ENCODE peak calls at places on chromosomes 12 and 14, in ten cellular contexts. P is Jurkat, Clone E6-1; K is stimulated activated CD4-positive, alpha-beta T cell treated with anti-CD3 and anti-CD28 coated beads, TNF-alpha, amount 100 ng/mL, for 1 hour; Z is aorta; Q is HFFc6; M is EL; G is T follicular helper cell; F is fibroblast of the conjunctiva; S is stimulated activated naive CD8-positive, alpha-beta T cell treated with anti-CD3 and anti-CD28 coated beads, Interleukin-15, Interleukin-2, amounts not matched to agents 100 U/mL and 50 U/mL, for 24 hours; B is fibroblast of lung. V is an unnamed sample.

GRCh38 chr14:99523661-99524050 is 42.4 kb downstream of the CCNK start:
- DNase-seq in B (no peak), Q (no peak), M (no peak), Z (peak), F (no peak), S (no peak), P (no peak), G (no peak), K (no peak), V (no peak)

GRCh38 chr14:91280129-91280528 is 35.6 kb upstream of the GPR68 start:
- DNase-seq in B (no peak), M (no peak), P (no peak), G (no peak), S (no peak), F (no peak), K (no peak), Z (peak), Q (no peak), V (no peak)

GRCh38 chr12:18496156-18496555 is 234.8 kb downstream of the PIK3C2G start:
- DNase-seq in G (no peak), Q (no peak), F (peak), Z (no peak), B (no peak), S (no peak), P (no peak), M (no peak), K (no peak), V (no peak)

GRCh38 chr12:63206908-63207307 is 55.9 kb upstream of the AVPR1A start:
- DNase-seq in P (no peak), Z (no peak), F (peak), Q (peak), G (no peak), B (no peak), M (peak), S (no peak), K (no peak), V (no peak)

GRCh38 chr14:56862843-56863242 is 52.6 kb upstream of the OTX2 start:
- DNase-seq in P (no peak), Z (no peak), G (no peak), F (no peak), M (no peak), B (no peak), K (no peak), S (no peak), Q (no peak), V (peak)

GRCh38 chr12:124828264-124829007 is 35.2 kb downstream of the SCARB1 start:
- DNase-seq in B (peak), G (no peak), K (no peak), Z (no peak), P (no peak), F (peak), S (no peak), M (peak), Q (peak), V (no peak)

GRCh38 chr12:112116232-112117060 is 7.9 kb upstream of the NAA25 start:
- DNase-seq in G (no peak), B (peak), F (peak), Q (peak), Z (peak), M (peak), K (no peak), S (peak), P (peak), V (peak)

GRCh38 chr12:18975933-18976332 is 153.6 kb upstream of the PLEKHA5 start:
- DNase-seq in F (no peak), P (no peak), B (no peak), Q (no peak), M (no peak), K (no peak), S (no peak), Z (no peak), G (no peak), V (no peak)

GRCh38 chr12:48351022-48351708 is 446 bp upstream of the ZNF641 start:
- DNase-seq in M (peak), Q (peak), F (peak), G (no peak), S (no peak), P (no peak), B (peak), K (no peak), Z (peak), V (no peak)

GRCh38 chr14:99996951-99997571 is 68.2 kb upstream of the EVL start:
- DNase-seq in F (no peak), Z (no peak), Q (no peak), P (no peak), G (no peak), S (no peak), M (peak), B (peak), K (no peak), V (no peak)

GRCh38 chr14:104886690-104887622 is 21.9 kb downstream of the CEP170B start:
- DNase-seq in B (no peak), Z (peak), S (no peak), P (no peak), G (no peak), F (no peak), M (no peak), K (no peak), Q (no peak), V (no peak)

GRCh38 chr14:93042968-93043940 is 72.5 kb downstream of the ITPK1 start:
- DNase-seq in Q (peak), M (peak), F (no peak), P (no peak), K (no peak), S (no peak), Z (peak), B (peak), G (no peak), V (no peak)

GRCh38 chr12:42568952-42569916 is 20.3 kb downstream of the PRICKLE1 start:
- DNase-seq in M (peak), P (peak), G (no peak), Z (no peak), B (peak), F (peak), S (no peak), K (no peak), Q (peak), V (peak)

GRCh38 chr12:128684357-128684756 is 139.4 kb downstream of the SLC15A4 start:
- DNase-seq in M (no peak), P (no peak), Q (no peak), Z (no peak), B (no peak), F (no peak), K (no peak), G (no peak), S (no peak), V (peak)

GRCh38 chr14:30994681-30995620 is 30.5 kb upstream of the AP4S1 start:
- DNase-seq in S (no peak), Q (peak), Z (no peak), P (no peak), B (peak), F (no peak), G (no peak), M (peak), K (no peak), V (no peak)

GRCh38 chr12:131620520-131620919 is 90.4 kb upstream of the SFSWAP start:
- DNase-seq in K (no peak), B (no peak), F (no peak), P (no peak), Q (no peak), S (no peak), G (no peak), M (no peak), Z (no peak), V (no peak)

GRCh38 chr14:92527724-92528123 is 14.1 kb downstream of the RIN3 start:
- DNase-seq in K (no peak), B (peak), G (no peak), Z (no peak), F (no peak), S (no peak), P (no peak), M (no peak), Q (no peak), V (no peak)

GRCh38 chr12:45615268-45615667 is 114.2 kb upstream of the ARID2 start:
- DNase-seq in S (no peak), K (no peak), Z (no peak), B (peak), Q (peak), G (no peak), M (peak), F (no peak), P (no peak), V (no peak)

GRCh38 chr12:118103231-118103600 is 595 bp downstream of the VSIG10 start:
- DNase-seq in P (peak), Q (no peak), S (no peak), G (no peak), K (no peak), B (peak), F (no peak), M (peak), Z (no peak), V (peak)

GRCh38 chr12:32651956-32652210 is 27.2 kb upstream of the DNM1L start:
- DNase-seq in Q (no peak), G (no peak), M (no peak), S (no peak), P (no peak), B (no peak), K (no peak), Z (no peak), F (no peak), V (no peak)

GRCh38 chr12:63068857-63069442 is 82.1 kb downstream of the AVPR1A start:
- DNase-seq in K (no peak), B (peak), P (peak), F (peak), M (peak), S (no peak), Q (peak), G (no peak), Z (no peak), V (peak)

GRCh38 chr14:104228221-104228620 is 89.8 kb downstream of the KIF26A start:
- DNase-seq in K (no peak), B (no peak), S (no peak), Z (no peak), Q (no peak), P (no peak), G (no peak), F (no peak), M (no peak), V (no peak)

GRCh38 chr12:92764820-92765219 is 62.0 kb downstream of the PLEKHG7 start:
- DNase-seq in Q (no peak), K (no peak), F (no peak), G (no peak), M (no peak), Z (no peak), B (peak), P (no peak), S (no peak), V (no peak)

GRCh38 chr12:54601841-54602240 is 13.4 kb upstream of the PPP1R1A start:
- DNase-seq in K (no peak), G (no peak), B (no peak), F (no peak), Q (no peak), M (peak), P (peak), S (no peak), Z (no peak), V (peak)